ENCODE peak calls at places on chromosome 14, in seven cellular contexts. E is A549, F is IMR-90, H is K562, A is HCT116, X is H1, K is GM12878. N is an unnamed sample.

GRCh38 chr14:72451081-72451972 is 442.6 kb downstream of the DPF3 start:
- DNase-seq in A (no peak), X (no peak), F (no peak), E (no peak), K (peak; percentile 84), H (no peak), N (no peak)

GRCh38 chr14:102196436-102197230 is 56.9 kb downstream of the WDR20 start:
- DNase-seq in K (no peak), X (no peak), H (no peak), E (no peak), A (no peak), F (no peak), N (no peak)

GRCh38 chr14:45125754-45126153 is 8.5 kb downstream of the FKBP3 start:
- DNase-seq in K (no peak), F (no peak), H (no peak), X (no peak), E (no peak), A (no peak), N (no peak)

GRCh38 chr14:101101456-101102056 is 198.0 kb upstream of the RTL1 start:
- DNase-seq in A (no peak), K (no peak), H (no peak), X (no peak), F (no peak), E (peak; percentile 60), N (no peak)

GRCh38 chr14:68337279-68337678 is 455.6 kb downstream of the ZFP36L1 start:
- DNase-seq in F (no peak), X (no peak), E (no peak), A (no peak), K (no peak), H (no peak), N (no peak)

GRCh38 chr14:32939254-32940065 is 781 bp downstream of the NPAS3 start:
- DNase-seq in K (no peak), X (peak; percentile 72), E (no peak), F (peak; percentile 16), H (no peak), A (no peak), N (no peak)

GRCh38 chr14:102554835-102555819 is 37.3 kb upstream of the RCOR1 start:
- DNase-seq in H (peak; percentile 20), E (no peak), K (no peak), F (no peak), X (peak; percentile 83), A (no peak), N (no peak)

GRCh38 chr14:61973981-61974380 is 211.8 kb downstream of the SNAPC1 start:
- DNase-seq in A (no peak), X (no peak), E (no peak), F (peak; percentile 87), H (no peak), K (no peak), N (no peak)

GRCh38 chr14:58280954-58281787 is 17.2 kb upstream of the ARID4A start:
- DNase-seq in E (peak; percentile 72), H (peak; percentile 25), F (peak; percentile 92), X (no peak), K (peak; percentile 27), A (no peak), N (no peak)

GRCh38 chr14:38143651-38144505 is 63.8 kb upstream of the SSTR1 start:
- DNase-seq in H (no peak), A (no peak), E (no peak), F (peak; percentile 92), X (no peak), K (no peak), N (no peak)

GRCh38 chr14:76502219-76502618 is 126.3 kb downstream of the ESRRB start:
- DNase-seq in F (no peak), X (no peak), K (no peak), H (no peak), E (no peak), A (no peak), N (no peak)

GRCh38 chr14:101185081-101185835 is 281.7 kb upstream of the RTL1 start:
- DNase-seq in K (no peak), F (no peak), E (no peak), X (peak; percentile 43), A (no peak), H (no peak), N (no peak)

GRCh38 chr14:97056086-97056485 is 258.9 kb downstream of the VRK1 start:
- DNase-seq in E (no peak), A (no peak), K (no peak), F (no peak), H (no peak), X (no peak), N (no peak)

GRCh38 chr14:52080171-52080800 is 11.4 kb upstream of the NID2 start:
- DNase-seq in E (no peak), A (no peak), X (no peak), K (no peak), H (no peak), F (peak; percentile 77), N (no peak)

GRCh38 chr14:74915426-74915825 is 7.6 kb downstream of the RPS6KL1 start:
- DNase-seq in H (no peak), A (no peak), K (no peak), X (no peak), F (no peak), E (no peak), N (no peak)

GRCh38 chr14:68979722-68980552 is 835 bp upstream of the ACTN1 start:
- DNase-seq in F (peak; percentile 63), E (peak; percentile 36), X (peak; percentile 81), K (no peak), H (peak; percentile 54), A (no peak), N (no peak)

GRCh38 chr14:47040490-47040889 is 388.9 kb upstream of the RPL10L start:
- DNase-seq in K (no peak), H (no peak), E (peak; percentile 31), F (no peak), X (no peak), A (peak; percentile 31), N (peak; percentile 3)

GRCh38 chr14:90072350-90072749 is 10.6 kb downstream of the KCNK13 start:
- DNase-seq in A (no peak), E (no peak), F (no peak), X (no peak), H (no peak), K (no peak), N (no peak)

GRCh38 chr14:102731871-102732800 is 45.1 kb upstream of the TRAF3 start:
- DNase-seq in A (no peak), H (no peak), X (peak; percentile 50), E (no peak), K (no peak), F (no peak), N (no peak)

GRCh38 chr14:60656755-60657608 is 7.7 kb upstream of the SIX1 start:
- DNase-seq in F (peak; percentile 73), A (no peak), E (peak; percentile 75), X (peak; percentile 87), H (no peak), K (peak; percentile 31), N (peak; percentile 58)

GRCh38 chr14:81676879-81677278 is 143.2 kb upstream of the SEL1L start:
- DNase-seq in H (no peak), F (no peak), E (no peak), A (no peak), X (no peak), K (no peak), N (no peak)

GRCh38 chr14:72876710-72877063 is 17.2 kb downstream of the DPF3 start:
- DNase-seq in A (no peak), H (no peak), E (no peak), F (no peak), X (no peak), K (no peak), N (no peak)

GRCh38 chr14:102201776-102202175 is 62.1 kb downstream of the WDR20 start:
- DNase-seq in X (no peak), A (no peak), H (no peak), F (no peak), E (no peak), K (no peak), N (no peak)

GRCh38 chr14:61231810-61232209 is 49.3 kb downstream of the TMEM30B start:
- DNase-seq in E (no peak), F (no peak), H (no peak), K (no peak), X (no peak), A (no peak), N (no peak)

GRCh38 chr14:91873476-91874265 is 6.3 kb upstream of the TC2N start:
- DNase-seq in E (no peak), H (no peak), X (no peak), F (peak; percentile 21), A (no peak), K (peak; percentile 87), N (no peak)
- TF ChIP-seq CEBPB in E (no peak), H (no peak), X (no peak), F (no peak), A (no peak), K (no peak), N (no peak)

DNA sequence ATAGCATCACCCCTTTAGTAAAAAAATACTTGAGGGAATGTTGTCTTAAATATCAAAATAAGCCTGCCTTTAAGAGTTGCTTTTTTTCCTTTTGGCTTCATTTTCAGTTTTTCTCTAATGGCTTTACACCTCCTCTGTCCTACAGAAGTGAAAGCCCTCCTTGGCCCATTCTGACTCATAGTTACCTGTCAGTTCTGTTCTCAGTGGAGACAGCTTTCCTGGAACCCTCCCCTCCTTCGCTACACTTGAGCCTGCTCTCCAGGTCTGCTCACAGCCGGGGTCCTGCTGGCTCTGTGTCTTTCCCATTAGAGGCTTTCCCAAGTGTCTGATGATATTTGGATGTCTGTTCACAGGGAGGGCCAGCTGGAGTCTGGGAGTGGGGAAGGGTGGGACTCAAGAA is 84.0 kb downstream of the PELI2 start:
- DNase-seq in H (no peak), X (no peak), E (no peak), A (no peak), F (no peak), K (no peak), N (no peak)
- TF ChIP-seq CEBPB in H (no peak), X (no peak), E (no peak), A (no peak), F (no peak), K (no peak), N (no peak)

GRCh38 chr14:80208426-80208950 is 2.8 kb downstream of the DIO2 start:
- DNase-seq in H (no peak), K (no peak), A (no peak), F (no peak), X (no peak), E (peak; percentile 48), N (no peak)
- TF ChIP-seq CEBPB in H (no peak), K (no peak), A (no peak), F (no peak), X (no peak), E (no peak), N (no peak)

DNA sequence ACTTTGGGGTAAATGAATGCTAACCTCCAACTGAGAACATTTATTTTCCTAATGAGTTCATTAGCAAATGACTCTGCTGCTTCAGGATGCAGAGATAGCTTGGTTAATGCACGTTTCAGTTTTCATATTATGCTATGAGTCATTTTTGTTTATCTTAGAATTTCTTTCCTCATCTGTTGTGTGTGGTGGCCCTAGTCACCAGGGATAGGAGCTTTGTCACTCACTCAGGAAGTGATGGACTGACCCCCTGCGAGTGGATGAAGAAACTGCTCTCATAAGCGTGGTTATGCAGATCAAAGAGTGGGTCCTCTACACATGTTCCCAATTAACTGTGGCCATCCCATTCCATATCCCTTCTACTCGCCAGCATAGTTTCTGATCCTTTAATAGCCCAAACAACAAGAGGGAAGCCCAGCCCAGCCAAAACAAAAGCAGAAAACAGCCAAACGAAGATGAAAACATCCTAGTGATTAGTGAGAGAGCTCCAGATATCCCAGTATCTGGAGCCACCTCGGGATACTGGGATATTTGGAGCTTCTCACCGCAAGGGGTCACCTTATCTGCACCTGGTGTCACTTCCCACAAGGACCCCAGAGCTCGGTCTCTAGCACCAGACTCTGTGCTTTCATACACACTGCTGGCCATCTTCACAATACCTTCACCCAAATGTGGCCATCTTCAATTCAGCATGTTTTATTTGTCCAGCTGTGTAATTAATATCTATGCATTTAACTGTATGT is 8.6 kb downstream of the TC2N start:
- DNase-seq in K (no peak), E (peak; percentile 57), H (peak; percentile 19), F (peak; percentile 66), X (no peak), A (peak; percentile 16), N (peak; percentile 26)
- TF ChIP-seq CEBPB in K (no peak), E (no peak), H (no peak), F (peak; percentile 59), X (no peak), A (no peak), N (no peak)

N was measured in HepG2.